ENCODE peak calls at places on chromosomes 13 and 19, in six cellular contexts. C is transverse colon, A is heart left ventricle, Y is stomach, O is tibial nerve, D is H1. T is an unnamed sample. For H3K4me1, the result is how much of the 10 kb centered on the place peaks cover.

GRCh38 chr19:56120371-56121179 is 520 bp downstream of the ZNF787 start:
- DNase-seq in Y (peak), D (peak), A (peak), O (peak), C (peak), T (peak)

GRCh38 chr13:80716610-80717081 is 375.7 kb upstream of the SPRY2 start:
- DNase-seq in A (peak), D (peak), O (no peak), Y (no peak), C (no peak), T (no peak)

GRCh38 chr13:89465366-89465765 is 1794.2 kb downstream of the SLITRK5 start:
- DNase-seq in A (no peak), C (no peak), Y (no peak), O (no peak), D (no peak), T (no peak)

GRCh38 chr13:23695711-23696512 is 125.7 kb downstream of the TNFRSF19 start:
- DNase-seq in Y (no peak), D (no peak), C (no peak), A (peak), O (no peak), T (no peak)

GRCh38 chr13:43472344-43472743 is 314.4 kb downstream of the ENOX1 start:
- DNase-seq in O (no peak), Y (no peak), D (no peak), C (no peak), A (no peak), T (no peak)

GRCh38 chr19:10924597-10924996 is 3.8 kb downstream of the YIPF2 start:
- DNase-seq in C (no peak), O (no peak), D (no peak), Y (no peak), A (no peak), T (no peak)

GRCh38 chr13:94256671-94257070 is 222.8 kb downstream of the DCT start:
- DNase-seq in Y (no peak), C (no peak), D (no peak), O (no peak), A (no peak), T (no peak)

GRCh38 chr19:40278361-40279045 is 6.6 kb downstream of the AKT2 start:
- DNase-seq in Y (no peak), A (no peak), D (no peak), O (no peak), C (no peak), T (peak)

GRCh38 chr13:111480976-111481375 is 160.5 kb downstream of the TEX29 start:
- DNase-seq in O (no peak), D (no peak), A (no peak), C (no peak), Y (peak), T (no peak)

GRCh38 chr19:11096210-11096841 is 7.1 kb downstream of the LDLR start:
- DNase-seq in Y (no peak), D (no peak), C (peak), O (no peak), A (peak), T (peak)

GRCh38 chr19:8662263-8662662 is 31.8 kb downstream of the NFILZ start:
- DNase-seq in A (no peak), C (no peak), D (no peak), Y (no peak), O (no peak), T (no peak)

GRCh38 chr13:107587681-107588080 is 627.7 kb downstream of the LIG4 start:
- DNase-seq in D (no peak), C (no peak), O (no peak), Y (no peak), A (no peak), T (no peak)

GRCh38 chr13:66618702-66619101 is 611.4 kb downstream of the PCDH9 start:
- DNase-seq in Y (no peak), O (no peak), C (no peak), D (no peak), A (no peak), T (no peak)

GRCh38 chr13:83298636-83299035 is 583.6 kb downstream of the SLITRK1 start:
- DNase-seq in A (no peak), Y (no peak), D (no peak), C (no peak), O (no peak), T (no peak)

GRCh38 chr13:106493569-106493968 is 41.9 kb downstream of the EFNB2 start:
- DNase-seq in O (no peak), D (no peak), A (no peak), C (no peak), Y (no peak), T (no peak)

GRCh38 chr19:13665125-13665903 is 99.0 kb upstream of the MRI1 start:
- DNase-seq in C (no peak), O (no peak), Y (no peak), D (no peak), A (no peak), T (no peak)

GRCh38 chr19:21508198-21508597 is 2.8 kb downstream of the ZNF429 start:
- DNase-seq in A (no peak), O (no peak), Y (no peak), D (no peak), C (no peak), T (no peak)

GRCh38 chr19:49652723-49653465 is 10.9 kb downstream of the SCAF1 start:
- DNase-seq in Y (no peak), O (no peak), A (no peak), C (no peak), D (no peak), T (no peak)

GRCh38 chr19:14871619-14872230 is 14.2 kb downstream of the OR7A17 start:
- DNase-seq in Y (no peak), D (no peak), C (no peak), O (no peak), A (no peak), T (no peak)

GRCh38 chr19:16062789-16063188 is 13.5 kb upstream of the TPM4 start:
- DNase-seq in Y (peak), O (no peak), D (peak), A (no peak), C (peak), T (no peak)

GRCh38 chr19:4172861-4173473 is 9.4 kb downstream of the SIRT6 start:
- DNase-seq in O (no peak), C (peak), A (peak), D (peak), Y (peak), T (peak)

GRCh38 chr13:98374750-98375149 is 197.7 kb upstream of the RNF113B start:
- DNase-seq in Y (no peak), A (no peak), D (no peak), C (no peak), O (no peak), T (no peak)

GRCh38 chr19:32599736-32600157 is 18.8 kb downstream of the PDCD5 start:
- DNase-seq in O (no peak), A (no peak), Y (no peak), D (no peak), C (peak), T (no peak)

GRCh38 chr19:28428644-28429348 is 784.2 kb downstream of the UQCRFS1 start:
- DNase-seq in O (no peak), C (no peak), D (peak), Y (no peak), A (no peak), T (no peak)

GRCh38 chr19:35556846-35557538 is 6.5 kb downstream of the ATP4A start:
- DNase-seq in D (no peak), A (no peak), Y (no peak), O (no peak), C (no peak), T (no peak)

GRCh38 chr19:45607071-45608029 is 5.3 kb upstream of the GPR4 start:
- DNase-seq in D (peak), O (peak), C (peak), A (peak), Y (peak), T (peak)

GRCh38 chr19:9000933-9001332 is 9.3 kb downstream of the MUC16 start:
- DNase-seq in A (no peak), C (no peak), O (no peak), D (no peak), Y (no peak), T (no peak)

GRCh38 chr19:38837656-38838121 is 6.1 kb upstream of the ECH1 start:
- DNase-seq in O (no peak), A (peak), D (no peak), C (no peak), Y (peak), T (no peak)
- H3K4me1 ChIP-seq in O (under half), A (under half), D (under half), C (under half), Y (half or more), T (under half)

DNA sequence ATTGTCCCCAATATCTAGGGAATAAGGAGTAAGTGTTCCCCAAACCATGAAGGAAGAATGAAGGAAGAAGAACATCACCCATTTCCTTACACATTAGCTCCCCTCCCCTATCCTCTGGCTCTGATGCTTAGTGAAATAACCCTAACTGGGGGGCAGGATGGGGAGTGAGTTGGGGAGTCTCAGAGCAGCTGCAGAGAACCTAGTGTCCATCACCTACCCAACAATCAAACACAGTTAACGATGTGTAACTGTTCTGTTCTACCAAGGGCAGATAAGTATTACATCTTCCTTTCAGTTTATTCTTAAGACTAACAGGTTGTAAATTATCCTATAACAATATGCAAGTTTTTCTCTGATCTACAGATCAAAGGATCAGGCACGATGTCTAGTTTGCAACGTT is 12.8 kb downstream of the ELF1 start:
- DNase-seq in Y (no peak), C (no peak), D (no peak), A (no peak), O (no peak), T (no peak)
- H3K27ac ChIP-seq in Y (peak), C (peak), D (no peak), A (no peak), O (no peak), T (no peak)

DNA sequence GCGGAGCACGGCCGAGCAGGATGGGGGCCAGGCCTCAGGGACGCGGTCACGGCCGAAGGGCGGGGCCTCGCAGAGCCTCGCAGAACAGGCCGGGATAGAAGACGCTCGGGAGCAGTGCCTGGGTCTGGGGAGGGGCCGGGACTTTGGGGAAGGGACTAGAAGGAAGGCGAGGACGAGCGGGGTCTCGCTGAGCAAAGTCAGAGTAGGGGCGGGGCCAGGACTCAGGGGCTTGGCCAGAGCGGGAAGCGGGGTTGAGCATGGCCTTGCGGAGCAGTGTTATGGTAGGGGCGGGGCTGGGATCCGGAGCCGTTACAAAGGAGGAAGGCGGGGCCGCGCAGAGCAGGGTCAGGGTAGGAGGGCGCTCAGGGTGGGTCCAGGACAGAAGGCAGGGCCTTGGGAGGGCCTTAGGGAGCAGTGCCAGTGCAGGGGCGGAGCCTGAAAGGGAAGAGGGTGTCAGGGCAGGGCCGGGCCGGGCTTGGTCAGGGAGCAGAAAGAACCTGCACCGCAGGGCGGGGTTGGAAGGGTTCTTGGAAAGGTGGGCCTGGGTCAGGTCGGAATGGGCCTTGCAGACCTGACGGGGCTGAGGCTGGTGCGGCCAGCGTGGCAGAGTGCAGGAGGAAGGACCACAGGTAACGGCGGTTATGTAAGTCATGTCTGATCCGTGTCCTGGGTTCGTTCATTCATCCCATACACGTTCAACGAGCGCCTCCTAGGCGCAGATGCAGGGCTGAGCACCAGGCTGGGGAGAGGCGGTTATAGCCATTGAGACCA is 535 bp upstream of the ATP8B3 start:
- DNase-seq in C (peak), O (peak), A (peak), Y (peak), D (peak), T (peak)
- TF ChIP-seq POLR2A in C (peak), O (no peak), A (peak), Y (no peak), D (no peak), T (peak)

GRCh38 chr19:57512845-57513244 is 13.1 kb downstream of the ZNF773 start:
- DNase-seq in Y (no peak), C (no peak), D (no peak), O (no peak), A (no peak), T (no peak)

GRCh38 chr19:57511484-57511883 is 11.7 kb downstream of the ZNF773 start:
- DNase-seq in D (no peak), Y (no peak), O (no peak), C (no peak), A (no peak), T (no peak)

DNA sequence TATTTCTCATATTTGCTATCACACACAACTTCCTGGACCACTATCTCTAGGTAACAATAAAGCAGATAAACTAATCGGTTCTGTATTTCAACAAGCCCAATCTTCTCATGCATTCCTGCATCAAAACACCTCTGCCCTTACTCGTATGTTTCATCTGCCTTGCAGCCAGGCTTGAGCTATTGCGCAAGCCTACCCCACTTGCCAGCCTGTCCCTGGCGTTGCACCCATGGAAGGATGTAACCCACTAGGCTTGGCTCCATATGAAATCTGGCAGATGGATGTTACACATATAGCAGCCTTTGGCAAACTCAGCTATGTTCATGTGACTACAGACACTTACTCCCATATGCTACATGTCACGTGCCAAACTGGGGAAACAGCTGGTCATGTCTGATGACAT is 11.9 kb upstream of the ZNF549 start:
- DNase-seq in C (no peak), A (no peak), Y (no peak), D (no peak), O (no peak), T (no peak)
- H3K4me1 ChIP-seq in C (under half), A (under half), Y (under half), D (under half), O (under half), T (under half)